ENCODE peak calls at places on chromosomes 6 and 20, in nine cellular contexts. X is stimulated activated CD4-positive, alpha-beta T cell treated with anti-CD3 and anti-CD28 coated beads, Interleukin-4, amount 100 ng/mL, for 4 hours; L is DMS53; E is amygdala; Q is sigmoid colon; O is Caki2; I is CD8-positive, alpha-beta memory T cell; A is hepatic stellate cell; D is lower leg skin. U is an unnamed sample.

GRCh38 chr6:90290991-90291390 is 5.7 kb downstream of the BACH2 start:
- DNase-seq in Q (no peak), L (no peak), D (no peak), X (no peak), O (no peak), I (no peak), A (no peak), E (no peak), U (no peak)

GRCh38 chr6:112906737-112907136 is 559.6 kb downstream of the RFPL4B start:
- DNase-seq in X (no peak), L (peak; percentile 76), O (no peak), I (no peak), A (peak; percentile 29), E (no peak), Q (no peak), D (no peak), U (no peak)

GRCh38 chr6:95387845-95388244 is 189.5 kb upstream of the MANEA start:
- DNase-seq in Q (no peak), I (no peak), O (no peak), A (no peak), D (no peak), L (no peak), X (no peak), E (no peak), U (no peak)

GRCh38 chr20:34089655-34090324 is 22.3 kb downstream of the EIF2S2 start:
- DNase-seq in D (no peak), I (no peak), E (no peak), Q (peak; percentile 17), X (no peak), O (no peak), A (no peak), L (no peak), U (no peak)

GRCh38 chr20:54438166-54438565 is 37.2 kb upstream of the DOK5 start:
- DNase-seq in E (no peak), L (no peak), I (no peak), X (no peak), Q (no peak), O (no peak), D (no peak), A (no peak), U (no peak)

GRCh38 chr20:38420232-38421085 is 14.7 kb downstream of the SNHG17 start:
- DNase-seq in O (no peak), Q (peak; percentile 42), L (peak; percentile 32), X (no peak), D (no peak), I (no peak), E (no peak), A (no peak), U (no peak)

GRCh38 chr6:12119085-12119588 is 107.0 kb downstream of the HIVEP1 start:
- DNase-seq in A (no peak), E (no peak), D (no peak), X (no peak), O (peak; percentile 87), Q (no peak), L (peak; percentile 81), I (peak; percentile 8), U (peak; percentile 20)

GRCh38 chr6:134035823-134036296 is 16.6 kb downstream of the SLC2A12 start:
- DNase-seq in L (peak; percentile 92), I (no peak), O (peak; percentile 81), X (no peak), E (peak; percentile 40), D (no peak), A (no peak), Q (no peak), U (no peak)

GRCh38 chr20:36467076-36467999 is 74.0 kb upstream of the MYL9 start:
- DNase-seq in D (peak; percentile 56), E (no peak), X (peak; percentile 24), A (peak; percentile 59), O (peak; percentile 19), L (peak; percentile 97), I (peak; percentile 25), Q (peak; percentile 77), U (peak; percentile 55)

GRCh38 chr20:10555865-10556308 is 117.9 kb downstream of the JAG1 start:
- DNase-seq in I (no peak), D (no peak), Q (no peak), A (no peak), O (peak; percentile 86), E (no peak), X (no peak), L (no peak), U (no peak)

GRCh38 chr20:49888341-49889244 is 26.7 kb downstream of the SPATA2 start:
- DNase-seq in L (peak; percentile 78), Q (peak; percentile 62), I (peak; percentile 29), E (peak; percentile 77), X (peak; percentile 41), A (peak; percentile 69), O (peak; percentile 91), D (no peak), U (peak; percentile 37)

GRCh38 chr6:117467876-117468275 is 14.6 kb upstream of the DCBLD1 start:
- DNase-seq in Q (no peak), A (no peak), X (no peak), I (no peak), D (no peak), L (no peak), O (no peak), E (no peak), U (no peak)

GRCh38 chr6:166268431-166268830 is 39.8 kb downstream of the PRR18 start:
- DNase-seq in E (no peak), I (no peak), L (no peak), O (no peak), Q (no peak), X (no peak), A (no peak), D (no peak), U (no peak)

GRCh38 chr20:62117362-62117646 is 5.0 kb upstream of the LSM14B start:
- DNase-seq in E (no peak), Q (no peak), I (no peak), L (peak; percentile 85), A (no peak), X (no peak), O (no peak), D (no peak), U (no peak)

GRCh38 chr6:68572525-68572924 is 62.6 kb upstream of the ADGRB3 start:
- DNase-seq in E (no peak), A (no peak), L (peak; percentile 88), X (no peak), O (peak; percentile 39), I (no peak), D (no peak), Q (no peak), U (no peak)

GRCh38 chr20:59662856-59663512 is 58.6 kb downstream of the PHACTR3 start:
- DNase-seq in X (no peak), E (no peak), Q (no peak), A (no peak), O (no peak), I (no peak), D (no peak), L (no peak), U (no peak)

GRCh38 chr20:36653456-36653855 is 7.5 kb upstream of the SLA2 start:
- DNase-seq in X (no peak), O (peak; percentile 35), Q (no peak), E (no peak), L (no peak), A (no peak), I (no peak), D (no peak), U (no peak)

GRCh38 chr6:46677314-46677654 is 10.4 kb upstream of the TDRD6 start:
- DNase-seq in A (no peak), D (no peak), X (no peak), E (no peak), Q (no peak), L (peak; percentile 12), I (no peak), O (no peak), U (no peak)

GRCh38 chr6:125952764-125953501 is 3.6 kb upstream of the HINT3 start:
- DNase-seq in D (no peak), A (peak; percentile 52), L (peak; percentile 61), Q (no peak), E (no peak), X (peak; percentile 3), I (no peak), O (peak; percentile 32), U (no peak)

GRCh38 chr6:156029296-156029985 is 573.8 kb upstream of the NOX3 start:
- DNase-seq in L (no peak), O (no peak), A (no peak), D (no peak), I (no peak), E (no peak), Q (no peak), X (no peak), U (no peak)

GRCh38 chr6:14354919-14355572 is 237.5 kb downstream of the CD83 start:
- DNase-seq in O (no peak), Q (peak; percentile 80), A (peak; percentile 9), E (no peak), D (peak; percentile 32), I (no peak), L (no peak), X (peak; percentile 27), U (no peak)

GRCh38 chr6:168370310-168370991 is 50.9 kb upstream of the DACT2 start:
- DNase-seq in I (peak; percentile 40), O (peak; percentile 25), L (peak; percentile 82), A (no peak), Q (peak; percentile 89), E (peak; percentile 59), D (peak; percentile 54), X (peak; percentile 60), U (peak; percentile 59)

GRCh38 chr6:53627391-53628218 is 38.0 kb downstream of the KLHL31 start:
- DNase-seq in O (no peak), L (no peak), Q (no peak), E (no peak), A (no peak), I (no peak), D (no peak), X (no peak), U (no peak)